ENCODE peak calls at places on chromosome 14, in four cellular contexts. S is GM23338, F is K562, R is sigmoid colon. K is an unnamed sample. For H3K4me1, the result is how much of the 10 kb centered on the place peaks cover.

GRCh38 chr14:70069186-70069585 is 119.6 kb downstream of the SLC8A3 start:
- DNase-seq in S (no peak), F (no peak), R (no peak), K (no peak)

GRCh38 chr14:98704441-98704840 is 567.6 kb downstream of the BCL11B start:
- DNase-seq in S (no peak), F (no peak), R (no peak), K (no peak)

GRCh38 chr14:65280653-65281052 is 131.9 kb upstream of the FUT8 start:
- DNase-seq in S (no peak), F (no peak), R (no peak), K (peak)

GRCh38 chr14:70962935-70963334 is 55.7 kb downstream of the PCNX1 start:
- DNase-seq in S (no peak), F (no peak), R (no peak), K (no peak)

GRCh38 chr14:104794099-104794498 is 1.4 kb downstream of the AKT1 start:
- DNase-seq in S (no peak), F (peak), R (no peak), K (peak)

GRCh38 chr14:52458721-52459085 is 93.6 kb downstream of the TXNDC16 start:
- DNase-seq in S (no peak), F (no peak), R (no peak), K (no peak)

GRCh38 chr14:88791629-88792571 is 853 bp downstream of the EML5 start:
- DNase-seq in S (peak), F (no peak), R (peak), K (peak)

GRCh38 chr14:69539631-69540410 is 34.9 kb downstream of the CCDC177 start:
- DNase-seq in S (no peak), F (no peak), R (no peak), K (peak)

GRCh38 chr14:69087061-69087461 is 65.9 kb downstream of the DCAF5 start:
- DNase-seq in S (no peak), F (no peak), R (no peak), K (no peak)

GRCh38 chr14:67487937-67488893 is at the start of gene TMEM229B:
- DNase-seq in S (no peak), F (no peak), R (no peak), K (no peak)

GRCh38 chr14:56715938-56716337 is 94.3 kb downstream of the OTX2 start:
- DNase-seq in S (peak), F (no peak), R (no peak), K (no peak)

GRCh38 chr14:89011727-89012271 is 187.3 kb downstream of the TTC8 start:
- DNase-seq in S (peak), F (no peak), R (no peak), K (no peak)

GRCh38 chr14:44612002-44612401 is 104.9 kb upstream of the FSCB start:
- DNase-seq in S (no peak), F (no peak), R (no peak), K (no peak)

GRCh38 chr14:101364503-101365328 is 196.6 kb upstream of the DIO3 start:
- DNase-seq in S (no peak), F (no peak), R (peak), K (peak)
- TF ChIP-seq POLR2AphosphoS5 in S (no peak), F (no peak), R (peak), K (peak)

GRCh38 chr14:51395361-51395849 is 155.4 kb downstream of the TMX1 start:
- DNase-seq in S (peak), F (no peak), R (peak), K (peak)
- TF ChIP-seq CTCF in S (no peak), F (no peak), R (no peak), K (no peak)

GRCh38 chr14:72522847-72523246 is 371.1 kb downstream of the DPF3 start:
- DNase-seq in S (no peak), F (no peak), R (no peak), K (no peak)
- H3K4me1 ChIP-seq in S (under half), F (under half), R (under half), K (under half)

DNA sequence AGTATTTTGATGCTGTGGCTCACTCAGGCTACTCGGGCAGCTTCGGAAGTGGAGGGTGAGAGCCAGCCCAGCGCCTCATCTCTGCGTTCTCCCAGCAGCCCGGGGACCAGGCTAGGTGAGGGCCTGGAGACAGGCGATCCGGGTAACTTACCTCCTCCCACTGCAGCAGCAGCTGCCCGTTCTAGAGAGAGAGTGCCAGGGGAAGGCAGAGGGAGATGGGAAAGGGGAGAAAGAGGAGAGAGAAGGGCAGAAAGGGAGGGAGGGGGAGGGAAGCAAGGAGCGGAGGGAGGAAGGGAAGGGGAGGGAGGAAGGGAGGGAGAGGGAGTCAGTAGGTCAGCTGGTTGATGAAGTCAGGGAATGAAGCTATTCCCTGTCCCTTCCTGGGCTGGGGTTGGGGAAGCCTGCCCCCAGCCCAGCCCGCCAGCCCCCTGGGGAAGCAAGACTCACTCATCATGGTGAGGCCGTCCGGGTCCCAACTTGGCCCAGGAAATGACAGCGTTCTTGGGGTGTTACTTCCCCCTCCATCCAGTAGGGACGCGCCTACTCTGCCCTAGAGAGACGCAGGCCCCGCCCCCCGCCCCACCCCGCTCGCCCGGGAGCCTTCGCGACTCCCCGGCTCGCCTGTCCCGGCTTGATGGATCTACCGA is at the start of gene IFI27L2:
- DNase-seq in S (peak), F (peak), R (peak), K (peak)
- TF ChIP-seq POLR2AphosphoS5 in S (peak), F (no peak), R (no peak), K (peak)

GRCh38 chr14:92325835-92326234 is 2.9 kb downstream of the SLC24A4 start:
- DNase-seq in S (no peak), F (no peak), R (no peak), K (no peak)
- TF ChIP-seq CTCF in S (peak), F (peak), R (no peak), K (no peak)

GRCh38 chr14:101184104-101184455 is 280.6 kb upstream of the RTL1 start:
- DNase-seq in S (no peak), F (no peak), R (no peak), K (no peak)

GRCh38 chr14:101184562-101184961 is 281.0 kb upstream of the RTL1 start:
- DNase-seq in S (no peak), F (no peak), R (no peak), K (no peak)

GRCh38 chr14:101185081-101185835 is 281.7 kb upstream of the RTL1 start:
- DNase-seq in S (no peak), F (no peak), R (no peak), K (no peak)

GRCh38 chr14:101182476-101182875 is 279.0 kb upstream of the RTL1 start:
- DNase-seq in S (no peak), F (no peak), R (no peak), K (no peak)

DNA sequence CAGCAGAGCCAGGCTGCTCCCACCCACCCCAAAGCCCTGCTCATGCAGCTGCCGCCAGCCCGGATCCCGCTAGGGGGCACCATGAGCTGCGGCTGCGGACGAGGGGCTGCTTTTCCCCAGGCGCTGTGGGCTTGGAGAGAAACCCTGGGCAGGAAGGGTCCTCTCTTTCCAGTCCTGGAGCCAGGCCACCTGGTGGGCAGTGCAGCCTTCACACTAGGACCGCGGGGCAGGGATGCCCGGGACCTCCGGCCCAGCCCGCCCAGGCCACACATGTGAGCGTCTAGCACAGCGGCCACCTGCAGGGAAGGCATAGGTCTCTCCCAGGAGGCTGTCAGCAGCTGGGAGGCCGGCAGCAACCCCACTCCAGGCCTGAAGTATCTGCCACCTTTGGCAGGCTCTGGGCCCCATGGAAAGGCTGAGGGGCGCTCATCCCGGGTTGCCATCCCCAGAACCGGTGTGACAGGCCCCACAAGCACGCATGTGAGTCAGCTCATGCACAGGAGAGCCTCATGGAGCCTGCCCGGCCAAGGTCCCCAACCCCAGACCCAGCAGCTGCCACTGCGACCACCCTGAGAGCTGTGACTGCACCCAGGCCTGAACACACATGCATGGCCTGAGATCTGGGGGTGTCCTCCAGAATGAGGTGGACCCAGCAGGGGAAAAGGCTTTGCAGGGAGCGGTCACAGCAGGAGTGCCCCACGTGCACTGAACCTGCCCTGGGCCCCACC is 280.0 kb upstream of the RTL1 start:
- DNase-seq in S (peak), F (peak), R (no peak), K (no peak)
- H3K4me1 ChIP-seq in S (under half), F (under half), R (under half), K (under half)